ENCODE peak calls at places on chromosomes 16 and 17, in six cellular contexts. Z is D721Med, K is neural crest cell, U is A549, B is nephron progenitor cell, R is A673. E is an unnamed sample.

GRCh38 chr17:81440511-81441244 is 45.4 kb downstream of the BAHCC1 start:
- DNase-seq in Z (peak; percentile 94), K (peak; percentile 63), U (peak; percentile 63), B (peak; percentile 74), R (peak; percentile 45), E (peak; percentile 85)

GRCh38 chr17:58377005-58377660 is 25.1 kb upstream of the SUPT4H1 start:
- DNase-seq in Z (no peak), K (no peak), U (no peak), B (no peak), R (no peak), E (no peak)

GRCh38 chr16:88064889-88065746 is 113.9 kb downstream of the BANP start:
- DNase-seq in Z (no peak), K (no peak), U (no peak), B (no peak), R (no peak), E (no peak)

GRCh38 chr16:83059237-83059636 is 432.5 kb downstream of the CDH13 start:
- DNase-seq in Z (no peak), K (no peak), U (no peak), B (peak; percentile 4), R (no peak), E (no peak)

GRCh38 chr16:87447323-87447722 is 45.5 kb downstream of the ZCCHC14 start:
- DNase-seq in Z (no peak), K (no peak), U (no peak), B (no peak), R (no peak), E (no peak)

GRCh38 chr17:37725601-37726146 is 19.2 kb downstream of the HNF1B start:
- DNase-seq in Z (no peak), K (no peak), U (no peak), B (no peak), R (no peak), E (no peak)

GRCh38 chr17:82301916-82302497 is 15.4 kb downstream of the CD7 start:
- DNase-seq in Z (no peak), K (no peak), U (no peak), B (no peak), R (no peak), E (no peak)

GRCh38 chr17:11140501-11140900 is 100.5 kb upstream of the SHISA6 start:
- DNase-seq in Z (no peak), K (no peak), U (no peak), B (no peak), R (peak; percentile 11), E (no peak)

GRCh38 chr16:53224932-53225533 is 170.2 kb downstream of the CHD9 start:
- DNase-seq in Z (no peak), K (no peak), U (peak; percentile 55), B (no peak), R (peak; percentile 50), E (no peak)

GRCh38 chr16:12228607-12229499 is 252.3 kb downstream of the SNX29 start:
- DNase-seq in Z (no peak), K (peak; percentile 58), U (peak; percentile 70), B (peak; percentile 63), R (peak; percentile 69), E (peak; percentile 65)

GRCh38 chr16:11914210-11914758 is 1.5 kb downstream of the GSPT1 start:
- DNase-seq in Z (no peak), K (no peak), U (no peak), B (no peak), R (no peak), E (no peak)

GRCh38 chr16:87582966-87583325 is 19.4 kb upstream of the JPH3 start:
- DNase-seq in Z (no peak), K (no peak), U (no peak), B (no peak), R (no peak), E (no peak)

GRCh38 chr16:12016166-12016947 is 39.8 kb downstream of the SNX29 start:
- DNase-seq in Z (no peak), K (no peak), U (no peak), B (no peak), R (no peak), E (no peak)

GRCh38 chr17:17445296-17445924 is 31.4 kb upstream of the MED9 start:
- DNase-seq in Z (no peak), K (no peak), U (peak; percentile 27), B (no peak), R (no peak), E (no peak)

GRCh38 chr16:35310999-35311398 is 1851.6 kb downstream of the TP53TG3F start:
- DNase-seq in Z (no peak), K (no peak), U (no peak), B (no peak), R (no peak), E (no peak)

GRCh38 chr17:37147301-37147812 is 198.6 kb downstream of the AATF start:
- DNase-seq in Z (no peak), K (no peak), U (peak; percentile 67), B (no peak), R (peak; percentile 26), E (no peak)

GRCh38 chr17:36687736-36688135 is 86.4 kb downstream of the MRM1 start:
- DNase-seq in Z (no peak), K (no peak), U (no peak), B (no peak), R (no peak), E (no peak)

GRCh38 chr16:50742521-50743150 is 750 bp downstream of the CYLD start:
- DNase-seq in Z (no peak), K (no peak), U (no peak), B (peak; percentile 23), R (peak; percentile 11), E (peak; percentile 17)

GRCh38 chr17:17328251-17328650 is 25.1 kb downstream of the NT5M start:
- DNase-seq in Z (no peak), K (no peak), U (no peak), B (no peak), R (no peak), E (no peak)

GRCh38 chr17:61260061-61260797 is 139.4 kb upstream of the TBX2 start:
- DNase-seq in Z (no peak), K (no peak), U (no peak), B (no peak), R (no peak), E (no peak)

GRCh38 chr16:81627024-81627423 is 152.1 kb upstream of the PLCG2 start:
- DNase-seq in Z (no peak), K (no peak), U (peak; percentile 52), B (no peak), R (no peak), E (no peak)

GRCh38 chr16:8785408-8785807 is 12.0 kb downstream of the TMEM186 start:
- DNase-seq in Z (no peak), K (no peak), U (no peak), B (no peak), R (no peak), E (no peak)

GRCh38 chr16:17346774-17347569 is 123.8 kb downstream of the XYLT1 start:
- DNase-seq in Z (no peak), K (no peak), U (no peak), B (no peak), R (no peak), E (no peak)

GRCh38 chr17:78672880-78673371 is 95.7 kb upstream of the DNAH17 start:
- DNase-seq in Z (no peak), K (no peak), U (peak; percentile 29), B (no peak), R (no peak), E (no peak)

GRCh38 chr16:73396556-73396955 is 348.6 kb upstream of the ZFHX3 start:
- DNase-seq in Z (no peak), K (no peak), U (no peak), B (no peak), R (no peak), E (no peak)

GRCh38 chr16:83967838-83968482 is at the start of gene NECAB2:
- DNase-seq in Z (peak; percentile 62), K (peak; percentile 60), U (no peak), B (peak; percentile 79), R (peak; percentile 54), E (peak; percentile 66)

GRCh38 chr16:31715915-31716314 is 157.7 kb upstream of the ZNF267 start:
- DNase-seq in Z (no peak), K (no peak), U (no peak), B (no peak), R (no peak), E (no peak)

GRCh38 chr16:31713071-31713944 is 160.3 kb upstream of the ZNF267 start:
- DNase-seq in Z (peak; percentile 90), K (peak; percentile 82), U (peak; percentile 93), B (peak; percentile 90), R (peak; percentile 97), E (peak; percentile 88)

GRCh38 chr16:31712064-31712540 is 161.5 kb upstream of the ZNF267 start:
- DNase-seq in Z (no peak), K (no peak), U (no peak), B (no peak), R (no peak), E (no peak)

GRCh38 chr16:31714899-31715504 is 158.6 kb upstream of the ZNF267 start:
- DNase-seq in Z (no peak), K (no peak), U (no peak), B (no peak), R (no peak), E (no peak)

DNA sequence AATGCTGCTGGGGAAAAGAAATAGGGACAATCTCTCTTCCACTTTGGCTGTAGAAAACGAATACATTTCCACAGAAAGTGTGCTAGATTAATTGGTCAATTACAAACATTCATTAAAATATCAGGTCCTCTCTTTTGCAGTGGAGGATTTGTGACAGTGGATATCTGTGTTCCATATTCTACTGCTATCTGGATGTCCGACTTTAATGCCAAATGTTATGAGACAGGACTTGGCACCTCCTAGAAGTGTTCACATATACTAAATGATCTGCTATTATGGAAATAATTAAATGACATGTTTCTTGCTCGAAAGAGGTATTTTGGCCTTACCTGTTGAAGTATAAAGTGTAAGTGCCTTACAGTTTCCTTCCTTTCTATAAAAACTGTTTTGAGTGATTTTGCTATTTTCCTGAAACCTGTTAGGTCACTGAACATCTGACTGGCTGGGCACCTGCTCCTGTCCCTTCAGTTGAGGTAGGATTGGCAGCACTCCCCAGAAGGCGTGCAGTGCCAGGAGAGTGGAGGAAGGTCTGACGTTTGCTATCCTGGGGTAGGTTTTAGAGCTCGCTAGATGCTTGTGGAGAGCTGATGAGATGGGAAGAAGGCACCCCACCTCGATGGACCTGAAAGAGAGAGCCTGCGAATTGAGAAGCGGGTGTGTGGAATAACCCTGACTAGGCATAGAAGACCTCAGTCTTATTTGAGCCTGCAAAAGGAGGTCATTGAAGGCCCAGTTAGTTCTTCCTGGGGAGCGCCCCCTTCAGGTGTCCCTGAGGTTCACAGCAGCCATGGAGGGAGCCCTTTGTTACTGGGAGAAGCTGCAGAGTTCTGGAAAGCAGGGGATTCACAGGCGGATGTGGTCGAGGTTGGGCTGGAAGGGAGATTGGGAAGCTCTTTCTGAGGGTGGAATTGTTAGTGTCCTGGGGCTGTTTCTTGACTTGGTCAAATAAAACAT is 159.4 kb upstream of the ZNF267 start:
- DNase-seq in Z (no peak), K (peak; percentile 32), U (no peak), B (no peak), R (peak; percentile 18), E (peak; percentile 52)
- TF ChIP-seq CTCF in Z (peak; percentile 0), K (peak; percentile 57), U (no peak), B (no peak), R (peak; percentile 51), E (peak; percentile 41)

GRCh38 chr17:2547176-2547575 is 35.5 kb upstream of the METTL16 start:
- DNase-seq in Z (no peak), K (no peak), U (peak; percentile 49), B (no peak), R (peak; percentile 71), E (no peak)
- TF ChIP-seq CTCF in Z (no peak), K (no peak), U (no peak), B (no peak), R (no peak), E (no peak)

GRCh38 chr16:58755989-58756649 is 22.0 kb upstream of the GOT2 start:
- DNase-seq in Z (no peak), K (peak; percentile 68), U (peak; percentile 81), B (peak; percentile 69), R (peak; percentile 81), E (peak; percentile 71)
- TF ChIP-seq CTCF in Z (peak; percentile 88), K (peak; percentile 82), U (peak; percentile 83), B (peak; percentile 67), R (peak; percentile 81), E (no peak)

GRCh38 chr16:85452364-85453178 is 160.6 kb upstream of the GSE1 start:
- DNase-seq in Z (no peak), K (no peak), U (no peak), B (no peak), R (no peak), E (no peak)
- TF ChIP-seq CTCF in Z (peak; percentile 30), K (no peak), U (no peak), B (no peak), R (no peak), E (no peak)